ENCODE peak calls at places on chromosomes 6 and 20, in seven cellular contexts. W is upper lobe of right lung, A is A549, K is endothelial cell of umbilical vein, D is psoas muscle, S is left ventricle myocardium inferior, R is OCI-LY7. H is an unnamed sample. For H3K4me1, the result is how much of the 10 kb centered on the place peaks cover.

GRCh38 chr6:100382767-100383195 is 81.9 kb downstream of the SIM1 start:
- DNase-seq in W (no peak), A (no peak), K (peak), D (no peak), S (no peak), R (no peak), H (no peak)

GRCh38 chr6:1472643-1473042 is 83.3 kb downstream of the FOXF2 start:
- DNase-seq in W (no peak), A (no peak), K (no peak), D (no peak), S (no peak), R (no peak), H (no peak)

GRCh38 chr20:50913976-50914375 is 17.3 kb downstream of the ADNP start:
- DNase-seq in W (no peak), A (no peak), K (peak), D (no peak), S (no peak), R (no peak), H (no peak)

GRCh38 chr20:23889775-23890187 is 10.2 kb upstream of the CST5 start:
- DNase-seq in W (no peak), A (peak), K (peak), D (peak), S (peak), R (peak), H (peak)

GRCh38 chr20:11734431-11734830 is 183.3 kb upstream of the BTBD3 start:
- DNase-seq in W (no peak), A (no peak), K (no peak), D (no peak), S (no peak), R (no peak), H (no peak)

GRCh38 chr20:8132632-8133587 is 844 bp downstream of the PLCB1 start:
- DNase-seq in W (peak), A (peak), K (peak), D (peak), S (peak), R (peak), H (peak)

GRCh38 chr20:34954905-34955231 is 738 bp downstream of the GSS start:
- DNase-seq in W (no peak), A (no peak), K (no peak), D (peak), S (no peak), R (no peak), H (peak)

GRCh38 chr6:14887181-14887580 is 358.7 kb upstream of the JARID2 start:
- DNase-seq in W (no peak), A (no peak), K (no peak), D (no peak), S (no peak), R (no peak), H (no peak)

GRCh38 chr6:158780963-158781691 is 38.0 kb downstream of the EZR start:
- DNase-seq in W (peak), A (no peak), K (no peak), D (no peak), S (no peak), R (no peak), H (peak)

GRCh38 chr6:79719248-79719975 is 88.3 kb downstream of the SH3BGRL2 start:
- DNase-seq in W (no peak), A (no peak), K (peak), D (no peak), S (no peak), R (no peak), H (peak)

GRCh38 chr6:109738200-109738599 is 47.1 kb downstream of the FIG4 start:
- DNase-seq in W (no peak), A (no peak), K (no peak), D (no peak), S (no peak), R (no peak), H (no peak)

GRCh38 chr6:42251911-42252637 is 34.4 kb upstream of the MRPS10 start:
- DNase-seq in W (no peak), A (no peak), K (peak), D (peak), S (peak), R (no peak), H (peak)

GRCh38 chr6:24809728-24810127 is 11.0 kb upstream of the ARMH2 start:
- DNase-seq in W (no peak), A (no peak), K (no peak), D (no peak), S (no peak), R (no peak), H (no peak)

GRCh38 chr20:34473262-34473883 is 42.8 kb upstream of the DYNLRB1 start:
- DNase-seq in W (no peak), A (peak), K (peak), D (peak), S (peak), R (peak), H (peak)

GRCh38 chr6:106866875-106867658 is 107.5 kb downstream of the CD24 start:
- DNase-seq in W (no peak), A (no peak), K (no peak), D (no peak), S (no peak), R (no peak), H (no peak)

GRCh38 chr6:106858653-106859092 is 115.9 kb downstream of the CD24 start:
- DNase-seq in W (no peak), A (peak), K (no peak), D (no peak), S (no peak), R (no peak), H (peak)

GRCh38 chr6:106860940-106861339 is 113.6 kb downstream of the CD24 start:
- DNase-seq in W (no peak), A (no peak), K (no peak), D (no peak), S (no peak), R (peak), H (no peak)

GRCh38 chr6:106857771-106858652 is 116.5 kb downstream of the CD24 start:
- DNase-seq in W (no peak), A (no peak), K (no peak), D (no peak), S (no peak), R (no peak), H (no peak)

DNA sequence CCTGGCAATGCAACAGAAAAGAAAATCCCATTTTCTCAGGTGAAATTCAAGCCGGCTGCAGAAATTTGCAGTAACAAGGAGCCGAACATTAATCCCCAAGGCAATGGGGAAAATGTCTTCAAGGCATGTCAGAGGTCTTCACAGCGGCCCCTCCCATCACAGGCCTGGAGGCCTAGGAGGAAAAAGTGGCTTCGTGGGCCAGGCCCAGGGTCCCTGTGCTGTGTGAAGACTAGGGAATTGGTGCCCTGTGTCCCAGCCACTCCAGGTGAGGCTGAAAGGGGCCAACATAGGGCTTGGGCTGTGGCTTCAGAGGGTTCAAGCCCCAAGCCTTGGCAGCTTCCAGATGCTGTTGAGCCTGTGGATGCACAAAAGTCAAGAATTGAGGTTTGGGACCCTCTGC is 111.7 kb downstream of the CD24 start:
- DNase-seq in W (no peak), A (no peak), K (no peak), D (no peak), S (no peak), R (no peak), H (no peak)
- H3K4me1 ChIP-seq in W (under half), A (under half), K (under half), D (under half), S (under half), R (under half), H (under half)

DNA sequence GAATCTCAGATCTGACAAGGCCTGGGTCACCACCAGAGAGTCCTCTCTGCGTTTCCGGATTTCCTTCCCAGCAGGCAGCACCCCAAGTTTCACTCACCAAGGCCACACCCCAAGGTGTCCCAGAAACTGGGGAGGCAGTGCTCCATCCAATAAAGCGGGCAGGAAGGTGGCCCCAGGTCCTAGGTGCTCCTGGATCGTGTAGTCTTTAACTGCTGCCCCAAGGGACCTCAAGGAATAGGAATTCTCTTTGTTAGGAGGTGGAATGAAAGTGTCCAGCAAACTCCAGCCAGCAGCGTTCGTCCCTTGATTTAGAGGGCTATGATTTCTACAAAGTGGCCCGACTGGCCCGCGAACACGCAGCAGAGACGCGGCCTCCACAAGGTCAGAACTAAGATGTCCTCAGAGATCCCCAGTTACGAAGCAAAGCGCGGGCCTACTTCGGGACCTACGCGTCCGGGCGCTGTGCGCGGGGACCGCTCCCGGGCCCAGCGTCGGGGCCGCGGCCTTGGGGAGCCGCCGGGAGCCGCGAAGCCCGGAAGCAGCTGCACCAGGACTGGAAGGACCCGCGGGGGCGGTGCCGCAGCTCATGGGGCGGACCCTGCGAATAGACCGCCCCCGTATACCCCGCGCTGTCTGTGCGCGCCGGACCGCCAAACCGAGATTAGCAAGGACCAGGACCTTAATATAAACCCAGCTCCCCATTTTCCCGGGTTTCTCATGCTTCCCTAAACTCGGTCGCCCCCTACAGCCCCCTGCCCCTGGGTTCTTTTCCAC is at the start of gene C6orf47:
- DNase-seq in W (peak), A (peak), K (peak), D (peak), S (peak), R (peak), H (peak)
- H3K4me1 ChIP-seq in W (under half), A (under half), K (under half), D (half or more), S (half or more), R (half or more), H (half or more)

DNA sequence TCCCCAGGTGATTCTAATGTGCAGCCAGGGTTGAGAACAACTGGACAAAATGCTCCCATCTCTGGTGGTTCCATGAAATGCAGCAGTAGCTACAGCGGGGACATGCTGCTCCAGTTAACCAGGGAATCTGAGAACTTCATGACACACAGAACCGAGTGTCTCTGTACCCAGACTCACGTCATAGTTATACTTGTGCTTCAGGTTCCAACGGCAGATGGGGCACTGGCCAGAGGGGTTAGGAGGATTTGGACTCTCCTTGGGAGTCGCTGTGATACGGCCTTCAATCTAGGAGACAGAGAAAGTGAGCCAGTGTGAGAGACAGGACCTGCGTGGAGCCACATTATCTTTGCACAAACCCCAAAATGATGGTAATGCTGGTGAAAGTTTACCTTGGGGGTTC is 9.2 kb downstream of the MRPS18A start:
- DNase-seq in W (no peak), A (no peak), K (no peak), D (peak), S (no peak), R (no peak), H (no peak)
- H3K4me1 ChIP-seq in W (under half), A (under half), K (under half), D (half or more), S (half or more), R (under half), H (under half)

GRCh38 chr20:47360489-47361267 is 4.2 kb upstream of the ZMYND8 start:
- DNase-seq in W (peak), A (peak), K (peak), D (peak), S (peak), R (no peak), H (peak)

GRCh38 chr20:47359533-47360206 is 3.2 kb upstream of the ZMYND8 start:
- DNase-seq in W (no peak), A (no peak), K (no peak), D (no peak), S (no peak), R (no peak), H (peak)

GRCh38 chr20:47362361-47363219 is 6.1 kb upstream of the ZMYND8 start:
- DNase-seq in W (no peak), A (no peak), K (no peak), D (no peak), S (no peak), R (no peak), H (no peak)

GRCh38 chr20:47360207-47360488 is 3.6 kb upstream of the ZMYND8 start:
- DNase-seq in W (no peak), A (peak), K (no peak), D (no peak), S (no peak), R (no peak), H (no peak)

DNA sequence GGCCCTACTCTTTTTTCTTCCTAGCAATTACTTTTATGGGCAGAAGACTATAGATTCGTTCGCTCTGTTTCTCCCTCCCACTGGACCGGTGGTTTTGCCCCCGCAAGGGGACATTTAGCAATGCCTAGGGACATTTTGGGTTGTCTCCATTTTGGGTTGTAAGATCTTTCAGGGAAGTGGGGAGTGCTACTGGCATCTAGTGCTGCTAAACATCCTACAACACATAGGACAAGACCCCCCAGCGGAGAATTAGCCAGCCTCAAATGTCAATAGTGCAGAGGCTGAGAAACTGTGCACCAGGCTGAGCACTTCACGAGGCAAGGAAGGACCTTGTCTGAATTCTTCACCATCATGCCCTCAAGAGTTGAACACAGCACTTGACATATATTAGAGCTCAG is 4.8 kb upstream of the ZMYND8 start:
- DNase-seq in W (no peak), A (no peak), K (peak), D (no peak), S (no peak), R (no peak), H (no peak)
- H3K4me1 ChIP-seq in W (half or more), A (half or more), K (under half), D (half or more), S (half or more), R (under half), H (half or more)

DNA sequence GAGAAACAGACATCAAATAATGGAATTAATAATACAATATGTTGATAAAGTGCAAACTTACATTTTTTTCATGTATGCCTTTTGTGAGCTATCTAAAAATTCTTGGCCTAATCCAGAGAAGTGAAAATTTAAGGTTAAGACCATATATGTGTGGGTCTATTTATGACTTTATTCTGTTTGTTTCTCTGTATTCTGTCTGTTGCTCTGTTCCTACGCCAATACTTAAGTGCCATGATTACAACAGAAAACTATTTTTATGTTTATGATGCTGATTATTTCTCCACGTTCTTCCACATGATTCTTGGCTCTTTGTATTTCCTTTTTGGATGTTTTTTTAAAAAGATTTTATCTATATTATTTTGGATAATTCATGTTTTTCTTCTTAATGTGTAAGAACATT is 109.5 kb upstream of the MAP3K4 start:
- DNase-seq in W (no peak), A (no peak), K (no peak), D (no peak), S (no peak), R (no peak), H (no peak)
- H3K4me1 ChIP-seq in W (under half), A (under half), K (under half), D (under half), S (under half), R (under half), H (under half)

GRCh38 chr20:57397693-57398108 is 6.5 kb downstream of the RBM38 start:
- DNase-seq in W (peak), A (no peak), K (no peak), D (peak), S (peak), R (peak), H (no peak)

GRCh38 chr20:57399587-57400261 is 8.5 kb downstream of the RBM38 start:
- DNase-seq in W (no peak), A (no peak), K (no peak), D (peak), S (no peak), R (peak), H (no peak)

GRCh38 chr20:57397004-57397692 is 6.0 kb downstream of the RBM38 start:
- DNase-seq in W (peak), A (no peak), K (no peak), D (peak), S (peak), R (peak), H (no peak)

GRCh38 chr20:57398901-57399535 is 7.8 kb downstream of the RBM38 start:
- DNase-seq in W (no peak), A (no peak), K (no peak), D (peak), S (no peak), R (no peak), H (no peak)

DNA sequence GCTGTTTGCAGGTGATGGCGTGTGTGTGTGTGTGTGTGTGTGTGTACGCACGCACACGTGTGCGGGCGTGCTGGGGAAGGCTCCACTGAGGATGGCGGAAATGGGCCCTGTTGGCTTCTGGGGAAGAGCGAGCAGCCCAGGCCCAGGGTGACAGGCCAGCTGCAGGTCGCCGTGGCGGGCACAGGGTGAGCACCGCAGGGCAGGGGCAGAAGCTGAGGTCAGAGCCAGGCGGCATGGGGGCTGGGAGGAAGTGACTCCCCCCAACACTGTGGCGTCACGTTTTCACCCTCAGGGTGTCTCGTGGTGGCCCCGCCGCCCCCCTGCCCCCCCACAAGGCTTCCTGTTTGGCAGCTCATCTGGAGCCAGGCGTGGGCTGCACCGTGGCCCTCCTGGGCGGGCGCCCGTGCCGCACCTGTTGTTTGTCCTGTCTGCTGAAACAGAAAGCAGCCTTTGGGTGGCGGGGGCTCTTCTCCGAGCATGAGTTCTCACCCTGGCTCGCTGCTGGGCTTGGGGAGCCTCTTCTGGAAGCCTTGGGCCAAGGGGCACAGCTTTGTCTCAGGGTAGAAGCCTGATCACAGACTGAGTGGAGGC is 7.1 kb downstream of the RBM38 start:
- DNase-seq in W (peak), A (no peak), K (no peak), D (peak), S (peak), R (peak), H (peak)
- H3K4me1 ChIP-seq in W (under half), A (under half), K (under half), D (half or more), S (half or more), R (half or more), H (under half)